ENCODE peak calls at places on chromosomes 6 and 20, in six cellular contexts. E is caudate nucleus, V is esophagus squamous epithelium, P is NCI-H460, R is epithelial cell of proximal tubule, X is neural crest cell. F is an unnamed sample.

GRCh38 chr20:48709744-48710143 is 118.1 kb downstream of the PREX1 start:
- DNase-seq in E (no peak), V (no peak), P (no peak), R (no peak), X (no peak), F (no peak)

GRCh38 chr6:117829594-117830319 is 77.3 kb upstream of the SLC35F1 start:
- DNase-seq in E (no peak), V (no peak), P (no peak), R (no peak), X (peak), F (no peak)

GRCh38 chr6:56866917-56867522 is 87.9 kb upstream of the BEND6 start:
- DNase-seq in E (no peak), V (no peak), P (no peak), R (no peak), X (no peak), F (no peak)

GRCh38 chr6:116316772-116317467 is 37.2 kb upstream of the TSPYL1 start:
- DNase-seq in E (no peak), V (no peak), P (no peak), R (no peak), X (no peak), F (no peak)

GRCh38 chr6:7085911-7086310 is 21.9 kb upstream of the RREB1 start:
- DNase-seq in E (no peak), V (no peak), P (no peak), R (no peak), X (no peak), F (no peak)

GRCh38 chr6:144990768-144991167 is 705.6 kb downstream of the UTRN start:
- DNase-seq in E (no peak), V (no peak), P (no peak), R (no peak), X (no peak), F (no peak)

GRCh38 chr20:10090588-10091166 is 55.9 kb downstream of the ANKEF1 start:
- DNase-seq in E (peak), V (no peak), P (peak), R (no peak), X (peak), F (no peak)

GRCh38 chr20:47464380-47465101 is 37.1 kb upstream of the NCOA3 start:
- DNase-seq in E (no peak), V (no peak), P (peak), R (peak), X (no peak), F (no peak)